ENCODE peak calls at places on chromosome 11, in seven cellular contexts. F is fibroblast of pulmonary artery, V is bronchial epithelial cell, Y is cardiac muscle cell, N is neural crest cell, R is foreskin fibroblast, X is GM13976. T is an unnamed sample.
A peak's percentile ranks its signal among the peaks of the same experiment; 100 is the strongest.

GRCh38 chr11:14593671-14594070 is 49.9 kb upstream of the PDE3B start:
- DNase-seq in F (no peak), X (no peak), R (no peak), Y (no peak), N (no peak), V (no peak), T (no peak)

GRCh38 chr11:69640995-69641581 is at the start of gene CCND1:
- DNase-seq in V (peak; percentile 74), Y (peak; percentile 91), F (peak; percentile 94), N (peak; percentile 81), R (peak; percentile 96), X (peak; percentile 85), T (peak; percentile 77)

GRCh38 chr11:1916132-1916985 is 3.1 kb upstream of the TNNT3 start:
- DNase-seq in Y (no peak), F (no peak), V (no peak), R (no peak), X (peak; percentile 75), N (no peak), T (no peak)

GRCh38 chr11:75815345-75815983 is 454 bp downstream of the UVRAG start:
- DNase-seq in F (peak; percentile 42), N (peak; percentile 31), X (no peak), V (no peak), R (no peak), Y (peak; percentile 32), T (peak; percentile 28)

GRCh38 chr11:57500526-57500925 is 15.0 kb downstream of the SLC43A1 start:
- DNase-seq in N (no peak), R (no peak), V (no peak), X (no peak), F (no peak), Y (no peak), T (no peak)

GRCh38 chr11:74687237-74688005 is 43.8 kb downstream of the CHRDL2 start:
- DNase-seq in R (peak; percentile 73), X (no peak), Y (peak; percentile 45), V (no peak), F (no peak), N (no peak), T (no peak)

GRCh38 chr11:71519546-71519945 is 7.5 kb upstream of the KRTAP5-7 start:
- DNase-seq in R (no peak), F (no peak), X (no peak), V (no peak), N (no peak), Y (no peak), T (no peak)

GRCh38 chr11:109112748-109113378 is 309.1 kb upstream of the C11orf87 start:
- DNase-seq in N (no peak), R (peak; percentile 10), Y (no peak), V (no peak), F (no peak), X (no peak), T (no peak)

GRCh38 chr11:12224537-12224893 is 114.1 kb downstream of the MICAL2 start:
- DNase-seq in F (peak; percentile 94), X (peak; percentile 59), N (no peak), R (peak; percentile 64), V (peak; percentile 88), Y (peak; percentile 94), T (peak; percentile 42)

GRCh38 chr11:26801601-26802000 is 79.7 kb upstream of the SLC5A12 start:
- DNase-seq in V (no peak), N (no peak), X (no peak), Y (no peak), F (no peak), R (no peak), T (no peak)

DNA sequence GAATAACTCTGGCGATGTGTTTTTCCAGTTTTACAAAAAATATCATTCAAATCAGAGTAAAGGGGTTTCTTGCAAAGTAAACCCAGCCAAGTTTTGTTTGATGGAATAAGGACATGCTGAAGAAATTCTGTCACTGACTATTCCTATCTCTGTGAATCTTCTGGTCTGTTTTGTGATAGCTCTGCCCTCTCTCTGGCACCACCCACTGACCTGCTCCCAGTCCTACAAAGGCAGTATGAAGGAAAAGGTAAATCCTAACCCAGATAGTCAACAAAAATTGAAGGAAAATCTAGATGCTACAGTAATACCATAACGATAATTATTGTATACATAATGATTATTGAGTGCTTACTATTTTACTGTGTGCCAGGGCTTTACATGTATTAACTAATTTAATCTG is 76.3 kb upstream of the TP53AIP1 start:
- DNase-seq in F (no peak), X (no peak), Y (no peak), R (no peak), N (no peak), V (peak; percentile 19), T (no peak)
- TF ChIP-seq CTCF in F (no peak), X (no peak), Y (no peak), R (no peak), N (no peak), V (no peak), T (no peak)

DNA sequence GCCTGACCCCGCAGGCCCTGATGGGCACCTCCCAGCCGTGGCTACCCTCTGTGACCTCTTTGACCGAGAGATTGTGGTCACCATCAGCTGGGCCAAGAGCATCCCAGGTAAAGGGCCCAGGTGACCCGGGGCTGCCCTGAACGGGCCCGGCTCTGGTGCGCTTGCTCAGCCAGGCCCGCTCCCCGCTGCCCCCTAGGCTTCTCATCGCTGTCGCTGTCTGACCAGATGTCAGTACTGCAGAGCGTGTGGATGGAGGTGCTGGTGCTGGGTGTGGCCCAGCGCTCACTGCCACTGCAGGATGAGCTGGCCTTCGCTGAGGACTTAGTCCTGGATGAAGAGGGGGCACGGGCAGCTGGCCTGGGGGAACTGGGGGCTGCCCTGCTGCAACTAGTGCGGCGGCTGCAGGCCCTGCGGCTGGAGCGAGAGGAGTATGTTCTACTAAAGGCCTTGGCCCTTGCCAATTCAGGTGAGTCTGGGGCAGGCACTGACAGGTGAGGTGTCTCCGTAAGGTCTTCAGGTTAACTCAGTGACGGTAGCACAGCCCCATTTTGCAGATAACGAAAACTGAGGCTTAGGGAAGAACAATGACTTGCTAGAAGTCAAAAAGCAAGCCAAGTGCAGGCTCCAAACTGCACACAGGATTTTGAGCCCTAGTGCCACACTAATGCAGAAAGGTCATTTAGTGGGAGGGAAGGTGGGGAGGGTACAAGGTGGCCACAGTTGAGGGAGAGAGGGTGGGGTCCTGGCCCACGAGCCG is 2.4 kb downstream of the TRMT112 start:
- DNase-seq in X (no peak), F (no peak), Y (no peak), V (no peak), N (no peak), R (no peak), T (no peak)
- TF ChIP-seq CTCF in X (no peak), F (no peak), Y (no peak), V (no peak), N (no peak), R (no peak), T (no peak)

GRCh38 chr11:65017927-65018326 is 4.0 kb downstream of the ARL2 start:
- DNase-seq in N (no peak), Y (no peak), X (no peak), R (no peak), F (no peak), V (no peak), T (no peak)

GRCh38 chr11:65021509-65021908 is 5.7 kb upstream of the SNX15 start:
- DNase-seq in V (no peak), F (no peak), R (no peak), Y (no peak), X (no peak), N (no peak), T (no peak)

GRCh38 chr11:65021003-65021402 is 6.2 kb upstream of the SNX15 start:
- DNase-seq in R (no peak), N (no peak), X (no peak), V (no peak), Y (no peak), F (no peak), T (no peak)

GRCh38 chr11:65016705-65017104 is 2.7 kb downstream of the ARL2 start:
- DNase-seq in X (no peak), F (no peak), Y (no peak), N (no peak), V (no peak), R (no peak), T (no peak)

DNA sequence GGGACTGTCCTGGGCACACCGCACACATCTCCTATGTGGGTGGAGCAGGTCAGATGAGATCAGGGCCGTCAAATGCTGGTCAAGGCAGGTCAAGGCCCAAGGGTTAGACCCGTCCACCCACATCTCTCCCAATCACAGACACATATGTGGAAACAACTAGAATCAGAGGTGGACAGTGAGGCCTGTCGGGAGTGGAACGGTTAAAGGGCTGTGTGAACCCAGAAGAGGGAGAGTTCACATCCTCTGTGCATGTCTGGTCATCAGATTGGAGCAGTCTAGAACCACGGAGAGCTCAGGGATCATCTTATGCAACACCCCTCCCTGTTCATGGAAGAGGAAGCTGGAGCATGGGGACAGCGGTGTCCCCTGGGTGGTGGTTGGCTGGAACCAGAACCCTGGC is 5.9 kb downstream of the ARL2 start:
- DNase-seq in R (no peak), Y (no peak), N (no peak), V (no peak), X (no peak), F (no peak), T (no peak)
- TF ChIP-seq CTCF in R (no peak), Y (no peak), N (no peak), V (no peak), X (no peak), F (no peak), T (no peak)

DNA sequence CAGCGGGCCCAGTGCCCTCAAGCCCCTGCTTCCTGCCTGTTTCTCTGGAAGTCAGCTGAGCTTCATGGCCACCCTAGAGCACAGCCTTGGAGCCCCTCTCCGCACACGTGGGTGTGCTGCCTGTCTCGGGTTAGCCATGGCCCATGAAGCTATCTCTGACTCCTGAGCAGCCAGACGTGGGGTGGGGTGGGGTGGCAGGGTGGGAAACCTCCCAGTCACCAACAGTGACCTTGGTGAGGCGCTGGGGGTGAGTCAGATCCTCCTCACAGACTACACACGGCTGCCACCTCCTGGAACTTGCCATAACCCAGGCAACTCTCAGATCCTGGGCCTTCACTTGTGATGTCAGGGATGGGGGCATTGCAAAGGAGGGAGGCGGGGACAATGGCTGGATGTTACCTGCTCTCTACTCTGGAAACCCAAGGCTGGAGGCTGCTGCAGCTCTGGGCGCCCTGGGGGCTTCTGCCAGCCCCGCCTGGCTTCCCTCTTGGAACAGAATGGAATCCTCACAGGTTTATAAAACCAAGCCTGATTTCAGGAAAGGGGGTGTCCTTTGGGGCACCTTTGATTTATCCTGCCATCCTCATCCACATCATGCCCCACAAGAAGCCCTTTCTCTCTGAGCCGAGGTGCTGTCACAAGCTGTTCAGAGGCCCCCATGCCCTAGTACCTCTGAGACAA is 88.4 kb downstream of the SNX19 start:
- DNase-seq in F (peak; percentile 83), N (peak; percentile 44), R (peak; percentile 91), V (peak; percentile 78), X (peak; percentile 37), Y (peak; percentile 80), T (peak; percentile 25)
- TF ChIP-seq CTCF in F (peak; percentile 79), N (peak; percentile 55), R (peak; percentile 83), V (peak; percentile 75), X (no peak), Y (peak; percentile 68), T (peak; percentile 16)

GRCh38 chr11:6418199-6418957 is 516 bp downstream of the APBB1 start:
- DNase-seq in X (no peak), N (peak; percentile 52), F (no peak), V (no peak), Y (no peak), R (peak; percentile 46), T (no peak)
- TF ChIP-seq CTCF in X (no peak), N (no peak), F (no peak), V (no peak), Y (no peak), R (no peak), T (no peak)

DNA sequence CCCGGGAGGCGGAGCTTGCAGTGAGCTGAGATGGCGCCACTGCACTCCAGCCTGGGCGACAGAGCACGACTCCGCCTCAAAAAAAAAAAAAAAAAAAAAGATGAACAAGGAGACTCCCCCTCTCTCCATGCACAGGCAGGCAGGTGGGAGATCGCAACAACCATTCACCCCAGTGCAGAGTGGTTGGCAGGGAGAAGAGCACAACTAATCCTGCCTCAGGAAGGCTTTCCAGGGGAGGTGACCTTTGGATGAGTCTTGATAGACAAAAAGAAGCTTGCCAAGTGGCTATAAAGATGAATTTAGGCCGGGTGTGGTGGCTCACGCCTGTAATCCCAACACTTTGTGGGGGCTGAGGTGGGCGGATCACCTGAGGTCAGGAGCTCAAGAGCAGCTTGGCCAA is 30.0 kb downstream of the FLRT1 start:
- DNase-seq in R (no peak), N (no peak), X (no peak), F (no peak), V (no peak), Y (no peak), T (no peak)
- TF ChIP-seq CTCF in R (no peak), N (no peak), X (no peak), F (no peak), V (no peak), Y (no peak), T (no peak)